ENCODE peak calls at places on chromosome 19, in six cellular contexts. B is psoas muscle; O is fibroblast of pulmonary artery; F is CD4-positive, alpha-beta T cell; L is astrocyte of the spinal cord; Q is thoracic aorta. G is an unnamed sample.
A peak's percentile ranks its signal among the peaks of the same experiment; 100 is the strongest.

GRCh38 chr19:13850910-13851753 is 25.8 kb upstream of the NANOS3 start:
- DNase-seq in B (peak; percentile 92), O (peak; percentile 91), F (peak; percentile 67), L (peak; percentile 98), Q (peak; percentile 70), G (peak; percentile 95)

GRCh38 chr19:2487780-2488330 is 11.9 kb downstream of the GADD45B start:
- DNase-seq in B (no peak), O (no peak), F (no peak), L (no peak), Q (no peak), G (no peak)

GRCh38 chr19:17703823-17704463 is 15.3 kb upstream of the MAP1S start:
- DNase-seq in B (peak; percentile 55), O (peak; percentile 66), F (peak; percentile 64), L (no peak), Q (no peak), G (peak; percentile 46)

GRCh38 chr19:41872775-41873647 is 4.1 kb upstream of the CD79A start:
- DNase-seq in B (peak; percentile 42), O (peak; percentile 67), F (peak; percentile 66), L (peak; percentile 64), Q (no peak), G (peak; percentile 87)

GRCh38 chr19:10228925-10229324 is 2.2 kb downstream of the S1PR2 start:
- DNase-seq in B (no peak), O (peak; percentile 69), F (peak; percentile 23), L (no peak), Q (no peak), G (peak; percentile 46)

GRCh38 chr19:18832331-18833140 is 777 bp downstream of the UPF1 start:
- DNase-seq in B (no peak), O (no peak), F (no peak), L (no peak), Q (no peak), G (peak; percentile 44)

GRCh38 chr19:14023404-14024235 is 4.3 kb upstream of the RLN3 start:
- DNase-seq in B (peak; percentile 34), O (peak; percentile 69), F (no peak), L (peak; percentile 40), Q (no peak), G (peak; percentile 70)

GRCh38 chr19:10076535-10076934 is 9.6 kb upstream of the SHFL start:
- DNase-seq in B (no peak), O (no peak), F (no peak), L (no peak), Q (no peak), G (no peak)

GRCh38 chr19:47389150-47389556 is 30.2 kb downstream of the MEIS3 start:
- DNase-seq in B (no peak), O (peak; percentile 29), F (no peak), L (no peak), Q (no peak), G (no peak)

GRCh38 chr19:44212865-44213346 is 574 bp downstream of the ZNF227 start:
- DNase-seq in B (no peak), O (peak; percentile 37), F (no peak), L (peak; percentile 42), Q (no peak), G (peak; percentile 45)

GRCh38 chr19:10501971-10502523 is 1.1 kb downstream of the KEAP1 start:
- DNase-seq in B (peak; percentile 83), O (peak; percentile 45), F (peak; percentile 25), L (peak; percentile 35), Q (peak; percentile 37), G (peak; percentile 69)

GRCh38 chr19:2186071-2186846 is 22.5 kb downstream of the DOT1L start:
- DNase-seq in B (peak; percentile 92), O (peak; percentile 84), F (no peak), L (peak; percentile 89), Q (peak; percentile 62), G (no peak)

GRCh38 chr19:5246554-5247155 is 94.0 kb downstream of the PTPRS start:
- DNase-seq in B (no peak), O (no peak), F (no peak), L (no peak), Q (no peak), G (no peak)

GRCh38 chr19:42024622-42025111 is 30.6 kb upstream of the ATP1A3 start:
- DNase-seq in B (peak; percentile 29), O (peak; percentile 40), F (no peak), L (no peak), Q (no peak), G (no peak)

GRCh38 chr19:51094696-51095279 is 12.1 kb upstream of the KLK14 start:
- DNase-seq in B (no peak), O (peak; percentile 12), F (peak; percentile 19), L (no peak), Q (no peak), G (peak; percentile 19)

GRCh38 chr19:39319892-39320168 is 833 bp downstream of the LRFN1 start:
- DNase-seq in B (no peak), O (no peak), F (no peak), L (no peak), Q (no peak), G (no peak)

GRCh38 chr19:6970478-6970877 is 50.8 kb downstream of the MBD3L2B start:
- DNase-seq in B (no peak), O (no peak), F (no peak), L (no peak), Q (no peak), G (no peak)

GRCh38 chr19:57888107-57888493 is 737 bp downstream of the ZNF814 start:
- DNase-seq in B (no peak), O (no peak), F (no peak), L (no peak), Q (no peak), G (no peak)

GRCh38 chr19:23203841-23204344 is 46.3 kb downstream of the ZNF724 start:
- DNase-seq in B (peak; percentile 46), O (no peak), F (no peak), L (no peak), Q (no peak), G (no peak)

GRCh38 chr19:55958356-55958755 is 10.7 kb downstream of the NLRP8 start:
- DNase-seq in B (no peak), O (no peak), F (no peak), L (no peak), Q (no peak), G (no peak)

GRCh38 chr19:2291185-2291751 is 9.3 kb upstream of the PEAK3 start:
- DNase-seq in B (no peak), O (no peak), F (no peak), L (no peak), Q (no peak), G (no peak)

GRCh38 chr19:6587093-6587820 is 3.7 kb downstream of the CD70 start:
- DNase-seq in B (no peak), O (no peak), F (no peak), L (no peak), Q (no peak), G (no peak)

GRCh38 chr19:18321729-18322091 is 1.2 kb downstream of the LSM4 start:
- DNase-seq in B (no peak), O (peak; percentile 29), F (no peak), L (peak; percentile 2), Q (no peak), G (no peak)

GRCh38 chr19:40565355-40565754 is 11.3 kb upstream of the SHKBP1 start:
- DNase-seq in B (no peak), O (no peak), F (no peak), L (no peak), Q (no peak), G (no peak)
- TF ChIP-seq CTCF in B (no peak), O (no peak), F (no peak), L (no peak), Q (no peak), G (no peak)

GRCh38 chr19:49120325-49120683 is 960 bp downstream of the PPFIA3 start:
- DNase-seq in B (no peak), O (no peak), F (no peak), L (no peak), Q (no peak), G (no peak)
- TF ChIP-seq CTCF in B (no peak), O (no peak), F (no peak), L (no peak), Q (no peak), G (no peak)

GRCh38 chr19:12550951-12551832 is at the start of gene ZNF564:
- DNase-seq in B (peak; percentile 94), O (peak; percentile 98), F (peak; percentile 92), L (peak; percentile 98), Q (peak; percentile 90), G (peak; percentile 99)
- TF ChIP-seq CTCF in B (no peak), O (no peak), F (no peak), L (no peak), Q (no peak), G (no peak)

DNA sequence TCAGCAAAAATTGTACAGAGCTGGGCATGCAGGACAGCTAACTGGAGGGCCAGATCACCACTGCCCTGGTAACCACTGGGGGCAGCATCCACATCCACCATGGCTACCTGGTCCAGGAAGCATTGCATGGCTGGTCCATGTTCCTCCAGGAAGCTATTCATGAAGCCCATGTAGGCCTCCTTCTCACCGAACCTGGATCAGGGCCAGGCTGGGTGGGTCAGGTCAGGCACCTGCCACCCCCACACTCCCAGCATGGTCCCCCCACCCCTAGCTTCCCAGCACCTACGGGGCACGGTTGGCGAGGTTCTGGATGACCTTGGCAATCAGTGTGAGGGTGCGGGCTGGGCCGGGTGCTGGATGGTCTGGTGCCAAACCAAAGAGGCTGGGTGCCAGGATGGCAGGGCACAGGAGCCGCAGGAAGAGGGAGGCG is 4.6 kb upstream of the WIZ start:
- DNase-seq in B (no peak), O (no peak), F (no peak), L (no peak), Q (no peak), G (no peak)
- TF ChIP-seq CTCF in B (peak; percentile 15), O (peak; percentile 37), F (no peak), L (peak; percentile 41), Q (no peak), G (no peak)

GRCh38 chr19:45681391-45682015 is 10.2 kb downstream of the SNRPD2 start:
- DNase-seq in B (peak; percentile 83), O (peak; percentile 80), F (peak; percentile 86), L (peak; percentile 78), Q (peak; percentile 41), G (peak; percentile 89)

GRCh38 chr19:45682908-45683307 is 8.8 kb downstream of the SNRPD2 start:
- DNase-seq in B (no peak), O (no peak), F (no peak), L (no peak), Q (no peak), G (no peak)

GRCh38 chr19:45682117-45682516 is 9.6 kb downstream of the SNRPD2 start:
- DNase-seq in B (no peak), O (no peak), F (no peak), L (no peak), Q (no peak), G (no peak)

GRCh38 chr19:45676851-45677263 is 8.8 kb downstream of the GIPR start:
- DNase-seq in B (no peak), O (no peak), F (peak; percentile 42), L (no peak), Q (no peak), G (no peak)

GRCh38 chr19:45677351-45678230 is 9.6 kb downstream of the GIPR start:
- DNase-seq in B (peak; percentile 64), O (peak; percentile 90), F (peak; percentile 85), L (peak; percentile 57), Q (no peak), G (peak; percentile 60)
- TF ChIP-seq CTCF in B (no peak), O (no peak), F (no peak), L (no peak), Q (no peak), G (no peak)